ENCODE peak calls at places on chromosomes 11 and 22, in five cellular contexts. S, O, P, Y and M are unnamed samples.

GRCh38 chr22:41915035-41915782 is at the start of gene SHISA8:
- DNase-seq in S (peak; percentile 64), O (peak; percentile 91), P (peak; percentile 49), Y (no peak), M (no peak)

GRCh38 chr11:35658028-35658948 is 4.3 kb upstream of the TRIM44 start:
- DNase-seq in S (no peak), O (no peak), P (no peak), Y (no peak), M (no peak)

GRCh38 chr11:68128682-68129327 is 7.6 kb upstream of the CHKA start:
- DNase-seq in S (no peak), O (no peak), P (peak; percentile 91), Y (no peak), M (no peak)

GRCh38 chr22:32308191-32308590 is 49.5 kb upstream of the RFPL3 start:
- DNase-seq in S (no peak), O (peak; percentile 1), P (no peak), Y (no peak), M (no peak)

GRCh38 chr22:22700631-22701030 is 56.2 kb downstream of the GGTLC2 start:
- DNase-seq in S (no peak), O (no peak), P (no peak), Y (no peak), M (no peak)

GRCh38 chr11:16611395-16612233 is 126.8 kb upstream of the C11orf58 start:
- DNase-seq in S (no peak), O (peak; percentile 27), P (peak; percentile 56), Y (no peak), M (peak; percentile 30)

GRCh38 chr11:123195182-123196059 is at the start of gene CLMP:
- DNase-seq in S (no peak), O (peak; percentile 32), P (peak; percentile 89), Y (no peak), M (peak; percentile 19)

GRCh38 chr11:68313574-68314202 is 1.3 kb downstream of the LRP5 start:
- DNase-seq in S (no peak), O (no peak), P (no peak), Y (no peak), M (no peak)

GRCh38 chr11:71248656-71249055 is 3.7 kb downstream of the SHANK2 start:
- DNase-seq in S (no peak), O (no peak), P (no peak), Y (no peak), M (no peak)